ENCODE peak calls at places on chromosomes 1 and 21, in seven cellular contexts. M, G, K, E, W, N and T are unnamed samples.

GRCh38 chr1:209199822-209200221 is 383.7 kb upstream of the CAMK1G start:
- DNase-seq in M (no peak), G (no peak), K (peak; percentile 69), E (no peak), W (no peak), N (no peak), T (no peak)

GRCh38 chr21:35467536-35467935 is 418.4 kb upstream of the RUNX1 start:
- DNase-seq in M (no peak), G (no peak), K (no peak), E (no peak), W (no peak), N (no peak), T (no peak)

GRCh38 chr1:6069573-6069972 is 23.9 kb downstream of the KCNAB2 start:
- DNase-seq in M (no peak), G (no peak), K (no peak), E (no peak), W (no peak), N (no peak), T (no peak)

GRCh38 chr21:45152265-45152746 is 77.9 kb downstream of the ADARB1 start:
- DNase-seq in M (no peak), G (peak; percentile 87), K (peak; percentile 58), E (no peak), W (no peak), N (no peak), T (no peak)

GRCh38 chr1:93501399-93501798 is 53.5 kb downstream of the FNBP1L start:
- DNase-seq in M (no peak), G (peak; percentile 39), K (no peak), E (no peak), W (no peak), N (no peak), T (no peak)

GRCh38 chr1:102790997-102791396 is 317.3 kb downstream of the COL11A1 start:
- DNase-seq in M (peak; percentile 6), G (no peak), K (no peak), E (peak; percentile 2), W (no peak), N (no peak), T (no peak)

GRCh38 chr1:1858382-1859086 is 32.4 kb downstream of the GNB1 start:
- DNase-seq in M (no peak), G (peak; percentile 82), K (no peak), E (peak; percentile 89), W (no peak), N (peak; percentile 62), T (no peak)

GRCh38 chr1:84434081-84434755 is 35.9 kb downstream of the DNASE2B start:
- DNase-seq in M (peak; percentile 48), G (no peak), K (no peak), E (no peak), W (no peak), N (no peak), T (no peak)

GRCh38 chr1:23446644-23447310 is 22.2 kb upstream of the TCEA3 start:
- DNase-seq in M (no peak), G (no peak), K (no peak), E (no peak), W (no peak), N (no peak), T (no peak)

GRCh38 chr1:170696591-170697337 is 32.8 kb downstream of the PRRX1 start:
- DNase-seq in M (no peak), G (no peak), K (no peak), E (no peak), W (no peak), N (no peak), T (no peak)

GRCh38 chr1:27057801-27058647 is 45.4 kb upstream of the TENT5B start:
- DNase-seq in M (no peak), G (no peak), K (peak; percentile 65), E (peak; percentile 68), W (no peak), N (no peak), T (no peak)

GRCh38 chr1:34889705-34890104 is 30.2 kb upstream of the SMIM12 start:
- DNase-seq in M (no peak), G (no peak), K (peak; percentile 31), E (no peak), W (no peak), N (no peak), T (no peak)

GRCh38 chr1:83102630-83103071 is 896.3 kb downstream of the TTLL7 start:
- DNase-seq in M (no peak), G (no peak), K (no peak), E (no peak), W (no peak), N (no peak), T (no peak)

GRCh38 chr1:235158680-235159079 is 2.4 kb downstream of the RBM34 start:
- DNase-seq in M (no peak), G (no peak), K (no peak), E (no peak), W (no peak), N (no peak), T (no peak)

GRCh38 chr1:209662879-209663327 is 10.7 kb upstream of the LAMB3 start:
- DNase-seq in M (no peak), G (no peak), K (no peak), E (no peak), W (no peak), N (no peak), T (no peak)

GRCh38 chr1:11701551-11701961 is 10.0 kb downstream of the DRAXIN start:
- DNase-seq in M (no peak), G (no peak), K (no peak), E (peak; percentile 75), W (no peak), N (no peak), T (no peak)

GRCh38 chr1:109083923-109084322 is 6.6 kb upstream of the TMEM167B start:
- DNase-seq in M (no peak), G (no peak), K (no peak), E (no peak), W (no peak), N (peak; percentile 82), T (no peak)

GRCh38 chr1:230878584-230878975 is 10.3 kb upstream of the C1orf198 start:
- DNase-seq in M (no peak), G (no peak), K (no peak), E (no peak), W (no peak), N (no peak), T (no peak)

GRCh38 chr1:44808063-44808937 is at the start of gene BTBD19:
- DNase-seq in M (no peak), G (peak; percentile 88), K (peak; percentile 84), E (peak; percentile 93), W (no peak), N (peak; percentile 84), T (no peak)
- TF ChIP-seq JUND in M (no peak), G (no peak), K (no peak), E (no peak), W (no peak), N (peak; percentile 3), T (no peak)

DNA sequence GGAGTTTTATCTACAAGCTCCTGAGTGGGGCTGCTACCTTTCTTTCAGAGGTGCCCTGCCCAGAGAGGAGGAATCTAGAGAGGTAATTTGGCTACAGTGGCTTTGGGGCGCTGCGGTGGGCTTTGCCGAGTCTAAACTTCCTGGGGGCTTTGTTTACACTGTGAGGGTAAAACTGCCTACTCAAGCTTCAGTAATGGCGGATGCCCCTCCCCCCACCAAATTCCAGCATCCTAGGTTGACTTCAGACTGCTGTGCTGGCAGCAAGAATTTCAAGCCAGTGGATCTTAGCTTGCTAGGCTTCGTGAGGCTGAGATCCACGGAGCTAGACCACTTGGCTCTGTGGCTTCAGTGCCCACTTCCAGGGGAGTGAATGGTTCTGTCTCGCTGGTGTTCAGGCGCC is 43.9 kb downstream of the SWT1 start:
- DNase-seq in M (no peak), G (no peak), K (peak; percentile 53), E (no peak), W (no peak), N (no peak), T (no peak)
- TF ChIP-seq JUND in M (no peak), G (no peak), K (no peak), E (no peak), W (no peak), N (no peak), T (no peak)

GRCh38 chr1:10278880-10279279 is 68.5 kb downstream of the KIF1B start:
- DNase-seq in M (no peak), G (no peak), K (no peak), E (no peak), W (no peak), N (no peak), T (no peak)

GRCh38 chr1:10283318-10283984 is 73.1 kb downstream of the KIF1B start:
- DNase-seq in M (no peak), G (peak; percentile 21), K (no peak), E (no peak), W (peak; percentile 35), N (no peak), T (no peak)

GRCh38 chr1:10286244-10286643 is 75.9 kb downstream of the KIF1B start:
- DNase-seq in M (no peak), G (no peak), K (no peak), E (no peak), W (no peak), N (no peak), T (no peak)

DNA sequence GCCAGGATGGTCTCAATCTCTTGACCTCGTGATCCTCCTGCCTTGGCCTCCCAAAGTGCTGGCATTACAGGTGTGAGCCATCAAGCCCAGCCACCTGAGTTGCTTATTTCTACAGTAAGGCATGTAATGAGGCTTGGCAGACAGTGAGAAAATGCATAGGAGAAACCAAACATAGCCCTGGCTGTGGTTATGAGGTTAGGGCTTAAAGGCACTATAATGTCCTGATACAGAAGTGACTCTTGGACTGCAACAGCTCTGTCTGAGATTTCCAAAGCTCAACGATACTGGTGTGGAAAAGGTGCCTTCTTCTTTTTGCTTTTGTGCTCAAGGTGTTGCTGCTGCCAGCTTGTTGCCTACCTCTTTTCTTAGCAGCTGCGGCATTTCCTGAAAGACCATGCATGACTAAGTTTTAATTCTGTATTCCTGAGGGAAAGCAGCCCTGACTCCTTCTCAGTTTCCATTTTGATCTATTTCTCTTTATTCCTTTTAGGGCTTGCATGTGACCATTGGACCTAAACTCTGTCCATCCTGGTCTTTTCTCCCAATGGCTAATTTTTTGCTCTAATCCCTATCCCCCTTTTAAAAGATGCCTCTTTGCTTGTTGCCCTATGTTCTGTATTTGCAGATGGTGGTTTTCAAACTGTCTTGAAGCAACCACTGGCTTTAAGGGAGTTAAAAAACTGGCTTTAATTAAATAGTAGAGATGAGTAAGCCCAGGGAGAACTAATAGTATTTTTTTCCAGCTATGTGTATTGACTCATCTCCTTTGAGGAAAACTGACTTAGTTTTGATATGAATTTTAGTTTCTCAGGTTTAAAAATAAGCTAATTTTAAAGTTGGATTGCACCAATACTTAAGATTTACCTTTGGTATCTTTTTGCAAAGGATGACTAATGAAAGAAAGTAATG is 70.3 kb downstream of the KIF1B start:
- DNase-seq in M (no peak), G (no peak), K (no peak), E (no peak), W (no peak), N (no peak), T (no peak)
- TF ChIP-seq JUND in M (no peak), G (no peak), K (no peak), E (peak; percentile 68), W (no peak), N (no peak), T (no peak)

DNA sequence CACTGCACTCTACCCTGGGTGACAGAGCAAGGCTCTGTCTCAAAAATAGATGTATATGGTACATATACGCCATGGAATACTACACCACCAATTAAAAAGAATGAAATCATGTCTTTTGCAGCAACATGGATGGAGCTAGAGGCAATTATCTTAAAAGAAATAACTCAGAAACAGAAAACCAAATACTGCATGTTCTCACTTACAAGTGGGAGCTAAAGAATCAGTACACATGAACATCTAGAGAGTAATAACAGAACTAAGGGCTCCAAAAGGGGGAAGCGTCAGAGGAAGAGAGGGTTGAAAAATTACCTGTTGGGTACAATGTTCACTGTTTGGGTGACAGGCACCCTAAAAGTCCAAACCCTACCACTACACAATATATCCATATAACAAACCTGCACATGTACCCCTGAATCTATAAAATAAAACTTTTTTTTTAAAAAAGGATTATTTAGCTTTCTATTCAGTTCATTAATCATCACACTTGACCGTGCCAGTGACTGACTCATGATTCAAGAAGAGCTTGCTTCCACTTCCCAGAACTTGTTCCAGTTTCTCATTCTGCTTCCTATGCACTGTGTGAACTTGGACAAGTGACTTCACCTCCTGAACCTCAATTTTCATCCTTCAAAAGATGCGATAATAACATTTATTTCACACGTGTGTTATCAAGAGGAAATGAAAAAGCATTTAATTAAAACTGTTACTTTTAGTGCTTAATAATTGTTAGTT is 109.6 kb downstream of the PLPP3 start:
- DNase-seq in M (no peak), G (no peak), K (no peak), E (no peak), W (no peak), N (no peak), T (no peak)
- TF ChIP-seq JUND in M (no peak), G (no peak), K (no peak), E (no peak), W (no peak), N (no peak), T (no peak)